ENCODE peak calls at places on chromosomes 1 and 21, in nine cellular contexts. G is fibroblast of lung, A is gastrocnemius medialis, C is endodermal cell, J is ovary, I is prostate gland, P is tibial artery, M is heart right ventricle, V is lower lobe of right lung. D is an unnamed sample. For H3K4me1 and H3K36me3, the result is how much of the 10 kb centered on the place peaks cover.

GRCh38 chr1:181128592-181129497 is 40.3 kb downstream of the IER5 start:
- DNase-seq in G (no peak), A (no peak), C (peak), J (no peak), I (no peak), P (no peak), M (peak), V (peak), D (no peak)

GRCh38 chr1:220906561-220907334 is 27.5 kb downstream of the HLX start:
- DNase-seq in G (no peak), A (no peak), C (no peak), J (no peak), I (no peak), P (no peak), M (no peak), V (no peak), D (no peak)

GRCh38 chr1:236156512-236157208 is 14.3 kb downstream of the GPR137B start:
- DNase-seq in G (no peak), A (no peak), C (no peak), J (no peak), I (no peak), P (peak), M (no peak), V (peak), D (peak)

GRCh38 chr1:203867816-203868215 is 6.4 kb downstream of the SNRPE start:
- DNase-seq in G (no peak), A (no peak), C (no peak), J (no peak), I (no peak), P (no peak), M (no peak), V (no peak), D (no peak)

GRCh38 chr1:1937549-1938275 is 18.6 kb upstream of the TMEM52 start:
- DNase-seq in G (no peak), A (no peak), C (no peak), J (no peak), I (no peak), P (peak), M (no peak), V (no peak), D (no peak)

GRCh38 chr1:48263042-48263441 is 40.5 kb downstream of the SLC5A9 start:
- DNase-seq in G (peak), A (no peak), C (no peak), J (no peak), I (no peak), P (no peak), M (no peak), V (no peak), D (no peak)

GRCh38 chr1:13828454-13829151 is 128.6 kb downstream of the PRDM2 start:
- DNase-seq in G (no peak), A (no peak), C (peak), J (peak), I (no peak), P (no peak), M (no peak), V (peak), D (no peak)

GRCh38 chr1:69433073-69433472 is 134.6 kb upstream of the LRRC7 start:
- DNase-seq in G (no peak), A (no peak), C (no peak), J (no peak), I (no peak), P (no peak), M (no peak), V (no peak), D (no peak)

GRCh38 chr1:201630582-201630981 is 91.7 kb downstream of the NAV1 start:
- DNase-seq in G (no peak), A (no peak), C (no peak), J (no peak), I (no peak), P (no peak), M (no peak), V (no peak), D (no peak)

GRCh38 chr21:16579538-16579937 is 849.8 kb downstream of the USP25 start:
- DNase-seq in G (peak), A (no peak), C (no peak), J (no peak), I (no peak), P (no peak), M (peak), V (no peak), D (no peak)

GRCh38 chr21:43598416-43599120 is 60.7 kb downstream of the HSF2BP start:
- DNase-seq in G (peak), A (no peak), C (no peak), J (no peak), I (no peak), P (no peak), M (no peak), V (no peak), D (no peak)
- H3K4me1 ChIP-seq in G (under half), A (under half), C (under half), J (under half), I (under half), P (under half), M (under half), V (under half), D (under half)

DNA sequence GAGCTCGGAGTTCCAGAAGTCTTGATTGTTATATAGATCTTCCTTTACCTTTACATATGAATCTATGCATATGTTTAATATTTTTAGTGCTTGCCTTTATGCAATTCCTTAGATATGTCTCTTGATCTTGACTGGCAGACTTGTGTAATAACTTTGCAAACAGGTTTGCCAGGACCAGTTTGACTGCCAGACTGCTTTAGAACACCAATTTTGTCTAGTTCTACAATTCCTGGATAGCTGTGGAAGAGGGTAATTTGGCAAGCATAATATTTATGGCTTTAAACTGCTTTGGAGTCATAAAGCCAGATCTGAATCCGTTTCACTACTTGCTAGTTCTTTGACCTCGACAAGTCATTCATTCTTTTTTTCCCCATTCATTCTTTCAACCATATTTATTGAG is 250.0 kb downstream of the FAF1 start:
- DNase-seq in G (no peak), A (no peak), C (no peak), J (no peak), I (no peak), P (no peak), M (no peak), V (no peak), D (no peak)
- H3K36me3 ChIP-seq in G (under half), A (under half), C (under half), J (under half), I (under half), P (under half), M (under half), V (under half), D (under half)

DNA sequence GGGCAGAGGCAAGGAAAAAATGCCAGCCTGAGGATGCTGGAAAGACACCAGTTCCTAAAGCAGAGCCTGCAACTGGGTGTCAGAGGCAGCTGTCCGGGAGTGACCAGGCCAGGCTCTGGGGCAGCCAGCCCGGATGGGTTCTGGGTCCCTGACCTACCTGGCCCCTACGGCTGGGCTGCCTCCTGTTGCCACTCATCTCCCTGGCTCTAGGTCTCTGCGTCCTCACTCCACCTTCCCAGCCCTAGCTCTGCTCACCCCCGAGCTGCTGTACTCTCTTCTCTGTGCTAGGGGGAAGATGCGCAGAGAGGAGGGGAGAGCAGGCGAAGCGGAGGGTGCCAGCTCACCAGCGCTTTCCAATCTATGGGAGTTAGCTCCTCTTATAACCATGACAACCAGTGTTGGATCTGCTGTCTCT is 9.0 kb downstream of the ARHGEF2 start:
- DNase-seq in G (no peak), A (no peak), C (no peak), J (no peak), I (no peak), P (no peak), M (no peak), V (no peak), D (no peak)
- H3K4me1 ChIP-seq in G (under half), A (half or more), C (under half), J (under half), I (under half), P (half or more), M (half or more), V (half or more), D (half or more)

DNA sequence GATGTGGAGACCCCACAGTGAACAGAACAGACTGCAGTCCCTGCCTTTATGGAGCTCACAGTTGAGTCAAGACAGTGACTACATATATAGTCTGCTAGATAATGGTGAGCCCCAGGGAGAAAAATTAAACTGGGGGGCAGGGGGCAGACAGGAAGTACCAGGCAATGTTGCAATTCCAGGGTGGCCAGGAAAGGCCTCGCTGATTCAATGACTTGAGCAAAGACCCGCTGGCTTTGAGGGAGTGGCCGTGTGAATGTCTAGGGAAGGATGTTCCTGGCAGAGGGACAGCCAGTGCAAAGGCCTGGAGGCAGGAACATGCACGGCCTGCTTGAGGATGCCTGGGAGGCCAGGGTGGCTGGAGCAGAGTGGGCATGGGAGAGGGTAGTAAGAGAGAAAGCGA is 23.0 kb upstream of the EPHA8 start:
- DNase-seq in G (no peak), A (no peak), C (no peak), J (no peak), I (no peak), P (no peak), M (no peak), V (no peak), D (no peak)
- H3K36me3 ChIP-seq in G (under half), A (under half), C (under half), J (under half), I (under half), P (under half), M (under half), V (under half), D (under half)

GRCh38 chr1:87210151-87210550 is 118.5 kb upstream of the LMO4 start:
- DNase-seq in G (no peak), A (no peak), C (no peak), J (no peak), I (no peak), P (no peak), M (no peak), V (no peak), D (no peak)

GRCh38 chr1:87206044-87206443 is 122.6 kb upstream of the LMO4 start:
- DNase-seq in G (no peak), A (no peak), C (no peak), J (no peak), I (no peak), P (no peak), M (no peak), V (no peak), D (no peak)

GRCh38 chr1:87208936-87209335 is 119.7 kb upstream of the LMO4 start:
- DNase-seq in G (no peak), A (no peak), C (no peak), J (no peak), I (no peak), P (no peak), M (no peak), V (no peak), D (no peak)

GRCh38 chr1:87206444-87206843 is 122.2 kb upstream of the LMO4 start:
- DNase-seq in G (no peak), A (no peak), C (no peak), J (no peak), I (no peak), P (no peak), M (no peak), V (no peak), D (no peak)

DNA sequence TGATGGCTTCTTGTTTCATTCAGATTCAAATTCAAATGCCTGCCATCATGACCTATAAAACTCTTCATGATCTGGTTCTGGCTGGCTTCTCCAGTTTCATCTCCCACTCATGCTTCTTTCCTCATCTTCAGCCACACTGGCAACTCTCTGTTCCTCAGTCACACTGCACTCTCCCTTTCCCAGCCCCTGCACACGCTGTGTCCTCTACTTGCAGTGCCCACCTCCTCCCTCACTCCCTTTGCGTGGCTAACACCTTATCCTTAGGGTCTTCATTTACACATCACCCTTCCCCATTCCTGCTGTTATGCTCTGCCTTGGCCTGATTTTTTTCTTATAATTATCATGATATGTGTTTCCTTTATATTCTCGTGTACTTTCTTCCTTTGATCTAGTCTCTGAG is 120.6 kb upstream of the LMO4 start:
- DNase-seq in G (no peak), A (no peak), C (no peak), J (no peak), I (no peak), P (no peak), M (no peak), V (no peak), D (no peak)
- H3K4me1 ChIP-seq in G (under half), A (under half), C (under half), J (under half), I (under half), P (under half), M (under half), V (under half), D (under half)

DNA sequence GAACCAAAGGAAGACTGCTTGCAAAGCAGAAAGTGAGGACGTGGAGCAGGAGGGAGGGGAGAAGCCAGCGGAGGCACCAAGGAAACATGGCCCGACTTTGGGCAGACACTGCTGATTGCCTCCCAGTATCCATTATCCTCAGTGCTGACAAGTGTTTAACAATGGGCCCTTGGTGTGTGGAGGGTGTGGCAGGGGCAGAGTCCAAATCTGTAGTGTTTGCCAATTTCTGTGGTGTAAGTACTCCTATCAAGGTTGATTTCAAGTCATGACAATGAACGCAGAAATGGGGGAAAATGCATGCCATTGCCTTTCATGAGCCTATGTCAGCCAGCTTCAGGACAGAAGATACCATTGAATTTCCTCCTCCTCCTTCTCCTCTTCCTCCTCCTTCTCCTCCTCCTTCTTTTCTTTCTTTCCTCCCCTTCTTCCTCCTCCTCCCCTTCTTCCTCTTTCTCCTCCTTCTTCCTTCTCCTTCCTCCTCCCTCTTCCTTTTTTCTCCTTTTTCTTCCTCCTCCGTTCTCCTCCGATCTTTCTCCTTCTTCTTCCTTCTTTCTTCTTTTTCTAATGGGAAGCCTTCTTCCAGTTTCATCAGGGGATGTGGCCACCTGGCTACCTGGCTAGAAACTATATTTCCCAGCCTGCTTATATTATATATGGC is 10.3 kb upstream of the PHC2 start:
- DNase-seq in G (no peak), A (no peak), C (no peak), J (no peak), I (no peak), P (no peak), M (no peak), V (no peak), D (no peak)
- H3K36me3 ChIP-seq in G (under half), A (under half), C (under half), J (under half), I (under half), P (under half), M (under half), V (under half), D (under half)

GRCh38 chr1:116375884-116376733 is 3.1 kb downstream of the ATP1A1 start:
- DNase-seq in G (peak), A (peak), C (peak), J (peak), I (peak), P (peak), M (peak), V (peak), D (no peak)

GRCh38 chr1:116379057-116379630 is 6.1 kb downstream of the ATP1A1 start:
- DNase-seq in G (no peak), A (no peak), C (no peak), J (no peak), I (no peak), P (no peak), M (no peak), V (no peak), D (no peak)

GRCh38 chr1:116376734-116377096 is 3.7 kb downstream of the ATP1A1 start:
- DNase-seq in G (no peak), A (no peak), C (no peak), J (no peak), I (no peak), P (no peak), M (no peak), V (no peak), D (no peak)

GRCh38 chr1:116379674-116380498 is 6.8 kb downstream of the ATP1A1 start:
- DNase-seq in G (no peak), A (no peak), C (peak), J (no peak), I (no peak), P (no peak), M (no peak), V (no peak), D (no peak)

GRCh38 chr1:116377564-116378529 is 4.8 kb downstream of the ATP1A1 start:
- DNase-seq in G (peak), A (peak), C (no peak), J (peak), I (peak), P (peak), M (peak), V (peak), D (peak)
- H3K4me1 ChIP-seq in G (under half), A (half or more), C (under half), J (under half), I (under half), P (half or more), M (half or more), V (half or more), D (half or more)

DNA sequence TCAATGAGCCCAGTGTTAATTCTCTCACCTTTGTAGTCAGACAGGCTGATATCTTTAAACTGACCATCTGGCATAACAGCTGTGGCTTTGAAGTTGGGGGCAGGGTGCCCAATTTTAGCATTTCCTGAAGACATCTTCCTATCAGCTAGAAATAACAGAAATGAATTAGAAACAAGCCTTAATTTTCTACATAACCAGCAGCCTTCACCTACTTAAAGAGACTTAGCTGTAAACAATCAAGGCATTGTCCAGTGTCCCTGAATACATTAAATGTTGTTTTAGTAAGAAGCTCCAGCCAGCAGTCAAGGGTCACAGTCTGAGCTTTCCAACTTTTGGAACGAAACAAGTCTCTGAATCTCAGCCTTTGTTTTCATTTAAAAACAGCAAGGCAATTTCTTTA is 2.8 kb downstream of the PRDX1 start:
- DNase-seq in G (peak), A (no peak), C (no peak), J (no peak), I (no peak), P (no peak), M (no peak), V (no peak), D (no peak)
- H3K36me3 ChIP-seq in G (under half), A (under half), C (under half), J (under half), I (under half), P (under half), M (under half), V (under half), D (under half)

GRCh38 chr1:31033573-31033972 is 31.9 kb downstream of the PUM1 start:
- DNase-seq in G (no peak), A (no peak), C (no peak), J (no peak), I (no peak), P (no peak), M (no peak), V (no peak), D (no peak)

GRCh38 chr1:31031330-31032143 is 34.0 kb downstream of the PUM1 start:
- DNase-seq in G (no peak), A (no peak), C (no peak), J (no peak), I (no peak), P (no peak), M (no peak), V (no peak), D (no peak)

GRCh38 chr1:31029031-31029430 is 36.5 kb downstream of the PUM1 start:
- DNase-seq in G (no peak), A (no peak), C (no peak), J (no peak), I (no peak), P (no peak), M (no peak), V (no peak), D (no peak)

GRCh38 chr1:31027693-31028526 is 37.6 kb downstream of the PUM1 start:
- DNase-seq in G (no peak), A (no peak), C (no peak), J (no peak), I (no peak), P (no peak), M (no peak), V (no peak), D (no peak)

DNA sequence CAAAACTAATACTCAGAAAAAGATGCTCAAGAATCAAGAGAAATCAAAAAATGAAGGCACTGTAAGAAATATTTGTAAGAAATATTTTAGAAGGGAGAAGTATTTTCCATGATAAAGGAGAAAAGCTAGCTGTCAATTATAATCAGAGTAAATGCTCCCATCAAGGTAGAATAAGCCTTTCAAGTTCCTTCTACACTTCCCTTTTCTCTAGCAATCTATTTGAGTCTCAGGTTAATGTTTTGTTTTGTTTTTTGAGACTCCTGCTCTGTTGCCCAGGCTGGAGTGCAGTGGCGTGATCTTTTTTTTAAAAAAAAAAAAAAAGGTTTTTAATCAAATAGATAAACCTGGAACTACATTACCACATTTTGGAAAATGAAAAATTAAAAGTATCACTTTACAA is 33.3 kb downstream of the PUM1 start:
- DNase-seq in G (no peak), A (no peak), C (no peak), J (no peak), I (no peak), P (no peak), M (no peak), V (no peak), D (no peak)
- H3K4me1 ChIP-seq in G (under half), A (half or more), C (under half), J (under half), I (under half), P (half or more), M (under half), V (half or more), D (under half)